ENCODE peak calls at places on chromosomes 16 and 17, in ten cellular contexts. R is hepatocyte, N is astrocyte of the spinal cord, B is heart right ventricle, E is tibial artery, T is retinal pigment epithelial cell, M is choroid plexus epithelial cell, C is HL-60, P is epithelial cell of proximal tubule, A is dorsolateral prefrontal cortex. F is an unnamed sample.
A peak's percentile ranks its signal among the peaks of the same experiment; 100 is the strongest.

GRCh38 chr17:17091276-17091675 is 49.0 kb downstream of the MPRIP start:
- DNase-seq in T (no peak), P (no peak), A (no peak), C (no peak), B (no peak), R (no peak), N (no peak), M (no peak), E (no peak), F (no peak)

GRCh38 chr16:11310997-11311561 is 29.9 kb upstream of the PRM1 start:
- DNase-seq in C (no peak), A (no peak), B (no peak), T (no peak), R (no peak), M (no peak), P (no peak), E (no peak), N (peak; percentile 9), F (no peak)

GRCh38 chr16:23754594-23755483 is at the start of gene CHP2:
- DNase-seq in C (no peak), T (no peak), N (no peak), B (peak; percentile 44), R (peak; percentile 32), P (no peak), E (no peak), A (no peak), M (no peak), F (no peak)

GRCh38 chr17:5793899-5794298 is 209.6 kb upstream of the NLRP1 start:
- DNase-seq in C (no peak), T (no peak), N (peak; percentile 11), B (no peak), E (no peak), P (no peak), R (no peak), M (peak; percentile 54), A (no peak), F (no peak)

GRCh38 chr16:89571636-89572035 is 3.9 kb upstream of the CPNE7 start:
- DNase-seq in R (no peak), M (no peak), T (no peak), N (no peak), A (no peak), C (no peak), P (no peak), B (no peak), E (no peak), F (no peak)

GRCh38 chr17:81537856-81538555 is 9.8 kb downstream of the FSCN2 start:
- DNase-seq in R (no peak), B (no peak), A (no peak), E (no peak), M (no peak), P (no peak), T (no peak), N (no peak), C (no peak), F (no peak)

GRCh38 chr16:2429771-2430663 is 770 bp downstream of the CCNF start:
- DNase-seq in T (no peak), B (no peak), M (peak; percentile 47), E (no peak), R (peak; percentile 61), P (no peak), N (peak; percentile 24), A (no peak), C (no peak), F (no peak)

GRCh38 chr16:79898703-79899102 is 298.2 kb upstream of the MAF start:
- DNase-seq in R (no peak), E (no peak), B (no peak), M (no peak), C (no peak), N (no peak), T (no peak), A (no peak), P (no peak), F (no peak)

GRCh38 chr16:15650698-15651161 is 685 bp downstream of the NDE1 start:
- DNase-seq in P (no peak), E (peak; percentile 72), C (no peak), B (no peak), T (no peak), R (peak; percentile 23), A (no peak), M (peak; percentile 29), N (peak; percentile 26), F (no peak)

GRCh38 chr17:82238562-82239201 is 9.8 kb downstream of the SLC16A3 start:
- DNase-seq in A (no peak), R (peak; percentile 74), B (peak; percentile 74), E (peak; percentile 93), C (peak; percentile 72), M (peak; percentile 92), T (no peak), N (peak; percentile 76), P (no peak), F (peak; percentile 72)

GRCh38 chr17:336110-337021 is 16.2 kb downstream of the RPH3AL start:
- DNase-seq in M (no peak), B (peak; percentile 79), N (no peak), T (no peak), P (no peak), A (no peak), R (no peak), C (no peak), E (peak; percentile 68), F (no peak)

GRCh38 chr16:46929378-46930332 is 43.8 kb downstream of the DNAJA2 start:
- DNase-seq in C (peak; percentile 35), P (no peak), B (peak; percentile 68), T (no peak), E (no peak), A (peak; percentile 79), R (peak; percentile 67), M (peak; percentile 70), N (peak; percentile 41), F (no peak)

GRCh38 chr17:79748296-79749099 is 17.8 kb downstream of the ENPP7 start:
- DNase-seq in E (no peak), N (no peak), C (no peak), R (no peak), A (no peak), B (no peak), P (no peak), T (no peak), M (no peak), F (no peak)

GRCh38 chr17:45743626-45744326 is 40.3 kb upstream of the CRHR1 start:
- DNase-seq in C (no peak), P (no peak), E (peak; percentile 45), T (no peak), N (no peak), B (no peak), R (no peak), A (no peak), M (no peak), F (no peak)

GRCh38 chr17:80380068-80381061 is 34.6 kb upstream of the ENDOV start:
- DNase-seq in B (no peak), M (no peak), R (no peak), C (no peak), T (no peak), E (no peak), P (no peak), A (no peak), N (no peak), F (no peak)

GRCh38 chr16:57741660-57742191 is 6.2 kb downstream of the KATNB1 start:
- DNase-seq in C (no peak), B (no peak), E (no peak), A (no peak), P (no peak), T (no peak), N (no peak), R (no peak), M (no peak), F (no peak)
- H3K4me3 ChIP-seq in C (no peak overlapping the region), B (no peak overlapping the region), E (no peak overlapping the region), A (no peak overlapping the region), P (no peak overlapping the region), T (no peak overlapping the region), N (no peak overlapping the region), R (no peak overlapping the region), M (no peak overlapping the region), F (no peak overlapping the region)

GRCh38 chr17:72056727-72057290 is 64.0 kb upstream of the SOX9 start:
- DNase-seq in N (no peak), B (no peak), E (no peak), R (no peak), M (no peak), P (no peak), T (no peak), C (no peak), A (no peak), F (no peak)
- TF ChIP-seq CTCF in N (no peak), B (no peak), E (no peak), R (no peak), M (no peak), P (no peak), T (no peak), C (no peak), A (no peak), F (no peak)

DNA sequence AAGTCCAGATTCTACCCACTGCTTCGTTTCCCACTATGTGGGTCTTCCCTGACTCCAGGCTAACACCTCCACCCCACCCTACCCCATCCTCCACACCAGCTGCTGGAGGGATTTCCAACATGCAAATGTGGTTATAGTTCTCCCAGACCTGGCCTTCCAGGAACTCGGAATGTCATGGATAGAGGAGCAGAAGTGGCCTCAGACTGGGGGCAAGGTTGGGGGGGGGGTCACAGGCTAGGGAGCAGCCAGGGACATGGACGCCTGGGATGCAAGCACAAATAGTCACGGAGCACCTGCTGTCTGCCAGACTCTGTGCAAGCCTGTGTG is 2.0 kb downstream of the CAMKK1 start:
- DNase-seq in T (no peak), P (no peak), N (no peak), B (no peak), A (no peak), R (no peak), E (no peak), C (no peak), M (no peak), F (no peak)
- H3K4me3 ChIP-seq in T (no peak overlapping the region), P (no peak overlapping the region), N (no peak overlapping the region), B (no peak overlapping the region), A (peak overlapping the region; percentile 84), R (no peak overlapping the region), E (no peak overlapping the region), C (no peak overlapping the region), M (no peak overlapping the region), F (no peak overlapping the region)

GRCh38 chr17:67625971-67626370 is 91.8 kb upstream of the NOL11 start:
- DNase-seq in T (no peak), N (no peak), P (no peak), R (no peak), C (no peak), A (no peak), E (no peak), B (no peak), M (no peak), F (no peak)

GRCh38 chr17:67624886-67625656 is 92.7 kb upstream of the NOL11 start:
- DNase-seq in P (no peak), E (no peak), N (no peak), C (no peak), R (no peak), B (no peak), M (no peak), A (no peak), T (no peak), F (no peak)

GRCh38 chr17:67623767-67624166 is 94.0 kb upstream of the NOL11 start:
- DNase-seq in C (no peak), N (no peak), P (no peak), T (no peak), M (no peak), E (no peak), B (no peak), R (no peak), A (no peak), F (no peak)

GRCh38 chr17:67629963-67630320 is 87.8 kb upstream of the NOL11 start:
- DNase-seq in R (no peak), E (no peak), M (peak; percentile 81), A (no peak), B (no peak), N (peak; percentile 71), C (no peak), P (no peak), T (no peak), F (peak; percentile 17)

GRCh38 chr17:67628580-67629013 is 89.1 kb upstream of the NOL11 start:
- DNase-seq in A (no peak), N (peak; percentile 16), B (peak; percentile 16), P (no peak), M (peak; percentile 22), T (no peak), C (no peak), E (no peak), R (no peak), F (no peak)
- TF ChIP-seq CTCF in A (peak; percentile 9), N (peak; percentile 29), B (no peak), P (peak; percentile 48), M (peak; percentile 40), T (peak; percentile 44), C (no peak), E (no peak), R (no peak), F (no peak)

F was measured in BJ.